ENCODE peak calls at places on chromosomes 7 and 10, in five cellular contexts. One of them, this sample, is unnamed.
A peak's percentile ranks its signal among the peaks of the same experiment; 100 is the strongest.

GRCh38 chr7:12069757-12070156 is 141.3 kb upstream of the TMEM106B start:
- DNase-seq in HCT116: no peak
- DNase-seq in K562: no peak
- DNase-seq in HepG2: no peak
- DNase-seq in SK-N-SH: no peak
- DNase-seq in this sample: no peak

GRCh38 chr7:28364082-28364481 is 48.2 kb upstream of the CREB5 start:
- DNase-seq in HCT116: no peak
- DNase-seq in K562: peak; percentile 23
- DNase-seq in HepG2: no peak
- DNase-seq in SK-N-SH: no peak
- DNase-seq in this sample: no peak

GRCh38 chr7:40884226-40884625 is 749.4 kb downstream of the SUGCT start:
- DNase-seq in HCT116: no peak
- DNase-seq in K562: no peak
- DNase-seq in HepG2: no peak
- DNase-seq in SK-N-SH: no peak
- DNase-seq in this sample: no peak

GRCh38 chr10:80405035-80405434 is 3.3 kb upstream of the PRXL2A start:
- DNase-seq in HCT116: no peak
- DNase-seq in K562: no peak
- DNase-seq in HepG2: no peak
- DNase-seq in SK-N-SH: no peak
- DNase-seq in this sample: no peak

GRCh38 chr10:51369903-51370302 is 295.6 kb downstream of the PRKG1 start:
- DNase-seq in HCT116: no peak
- DNase-seq in K562: no peak
- DNase-seq in HepG2: no peak
- DNase-seq in SK-N-SH: no peak
- DNase-seq in this sample: no peak

GRCh38 chr7:100465702-100466311 is 1.7 kb upstream of the SPACDR start:
- DNase-seq in HCT116: no peak
- DNase-seq in K562: peak; percentile 73
- DNase-seq in HepG2: peak; percentile 58
- DNase-seq in SK-N-SH: peak; percentile 98
- DNase-seq in this sample: no peak

GRCh38 chr10:71388736-71389310 is 7.9 kb upstream of the CDH23 start:
- DNase-seq in HCT116: no peak
- DNase-seq in K562: no peak
- DNase-seq in HepG2: no peak
- DNase-seq in SK-N-SH: no peak
- DNase-seq in this sample: no peak

GRCh38 chr7:44087914-44088838 is 5.8 kb upstream of the POLM start:
- DNase-seq in HCT116: no peak
- DNase-seq in K562: no peak
- DNase-seq in HepG2: no peak
- DNase-seq in SK-N-SH: peak; percentile 82
- DNase-seq in this sample: no peak

GRCh38 chr7:1136841-1137516 is 23.0 kb downstream of the ZFAND2A start:
- DNase-seq in HCT116: no peak
- DNase-seq in K562: no peak
- DNase-seq in HepG2: peak; percentile 38
- DNase-seq in SK-N-SH: peak; percentile 49
- DNase-seq in this sample: no peak

GRCh38 chr7:32958046-32959025 is 1.1 kb downstream of the FKBP9 start:
- DNase-seq in HCT116: no peak
- DNase-seq in K562: no peak
- DNase-seq in HepG2: peak; percentile 8
- DNase-seq in SK-N-SH: no peak
- DNase-seq in this sample: no peak

GRCh38 chr10:112969542-112969941 is 19.5 kb downstream of the TCF7L2 start:
- DNase-seq in HCT116: no peak
- DNase-seq in K562: no peak
- DNase-seq in HepG2: peak; percentile 81
- DNase-seq in SK-N-SH: no peak
- DNase-seq in this sample: no peak

GRCh38 chr10:44567471-44567870 is 182.6 kb upstream of the CXCL12 start:
- DNase-seq in HCT116: no peak
- DNase-seq in K562: no peak
- DNase-seq in HepG2: no peak
- DNase-seq in SK-N-SH: no peak
- DNase-seq in this sample: no peak

GRCh38 chr7:128915841-128916642 is 5.5 kb upstream of the KCP start:
- DNase-seq in HCT116: no peak
- DNase-seq in K562: no peak
- DNase-seq in HepG2: no peak
- DNase-seq in SK-N-SH: peak; percentile 23
- DNase-seq in this sample: no peak

GRCh38 chr10:96626795-96627194 is 40.0 kb upstream of the TM9SF3 start:
- DNase-seq in HCT116: no peak
- DNase-seq in K562: peak; percentile 20
- DNase-seq in HepG2: no peak
- DNase-seq in SK-N-SH: no peak
- DNase-seq in this sample: no peak

GRCh38 chr7:80729586-80730320 is 91.3 kb downstream of the CD36 start:
- DNase-seq in HCT116: no peak
- DNase-seq in K562: no peak
- DNase-seq in HepG2: no peak
- DNase-seq in SK-N-SH: no peak
- DNase-seq in this sample: no peak

GRCh38 chr10:124086787-124087671 is 6.4 kb downstream of the CHST15 start:
- DNase-seq in HCT116: no peak
- DNase-seq in K562: no peak
- DNase-seq in HepG2: no peak
- DNase-seq in SK-N-SH: peak; percentile 73
- DNase-seq in this sample: no peak

GRCh38 chr10:123278445-123278844 is 124.2 kb downstream of the BUB3 start:
- DNase-seq in HCT116: no peak
- DNase-seq in K562: no peak
- DNase-seq in HepG2: no peak
- DNase-seq in SK-N-SH: no peak
- DNase-seq in this sample: no peak

GRCh38 chr7:26156454-26157365 is 4.7 kb downstream of the NFE2L3 start:
- DNase-seq in HCT116: peak; percentile 28
- DNase-seq in K562: no peak
- DNase-seq in HepG2: peak; percentile 81
- DNase-seq in SK-N-SH: no peak
- DNase-seq in this sample: peak; percentile 84

GRCh38 chr10:78811174-78811573 is 257.6 kb upstream of the ZMIZ1 start:
- DNase-seq in HCT116: no peak
- DNase-seq in K562: no peak
- DNase-seq in HepG2: no peak
- DNase-seq in SK-N-SH: no peak
- DNase-seq in this sample: no peak

GRCh38 chr7:138935438-138936079 is 45.6 kb downstream of the KIAA1549 start:
- DNase-seq in HCT116: peak; percentile 55
- DNase-seq in K562: no peak
- DNase-seq in HepG2: no peak
- DNase-seq in SK-N-SH: peak; percentile 89
- DNase-seq in this sample: no peak

GRCh38 chr10:28878236-28878970 is 201.1 kb downstream of the BAMBI start:
- DNase-seq in HCT116: no peak
- DNase-seq in K562: peak; percentile 16
- DNase-seq in HepG2: no peak
- DNase-seq in SK-N-SH: no peak
- DNase-seq in this sample: no peak

GRCh38 chr10:68879628-68880027 is 21.5 kb upstream of the DDX50 start:
- DNase-seq in HCT116: no peak
- DNase-seq in K562: no peak
- DNase-seq in HepG2: no peak
- DNase-seq in SK-N-SH: no peak
- DNase-seq in this sample: no peak

GRCh38 chr10:68878463-68878862 is 22.7 kb upstream of the DDX50 start:
- DNase-seq in HCT116: no peak
- DNase-seq in K562: no peak
- DNase-seq in HepG2: peak; percentile 26
- DNase-seq in SK-N-SH: no peak
- DNase-seq in this sample: no peak

GRCh38 chr10:68876919-68877250 is 24.2 kb upstream of the DDX50 start:
- DNase-seq in HCT116: no peak
- DNase-seq in K562: no peak
- DNase-seq in HepG2: no peak
- DNase-seq in SK-N-SH: no peak
- DNase-seq in this sample: no peak

GRCh38 chr10:68877482-68877881 is 23.6 kb upstream of the DDX50 start:
- DNase-seq in HCT116: no peak
- DNase-seq in K562: no peak
- DNase-seq in HepG2: no peak
- DNase-seq in SK-N-SH: no peak
- DNase-seq in this sample: no peak

GRCh38 chr10:68876246-68876918 is 24.7 kb upstream of the DDX50 start:
- DNase-seq in HCT116: no peak
- DNase-seq in K562: no peak
- DNase-seq in HepG2: peak; percentile 96
- DNase-seq in SK-N-SH: no peak
- DNase-seq in this sample: no peak
- TF ChIP-seq ZBTB33 in HCT116: no peak
- TF ChIP-seq ZBTB33 in K562: no peak
- TF ChIP-seq ZBTB33 in HepG2: peak; percentile 62
- TF ChIP-seq ZBTB33 in SK-N-SH: no peak
- TF ChIP-seq ZBTB33 in this sample: no peak

GRCh38 chr10:52443419-52444388 is 129.6 kb downstream of the DKK1 start:
- DNase-seq in HCT116: peak; percentile 57
- DNase-seq in K562: no peak
- DNase-seq in HepG2: peak; percentile 13
- DNase-seq in SK-N-SH: no peak
- DNase-seq in this sample: no peak
- TF ChIP-seq ZBTB33 in HCT116: no peak
- TF ChIP-seq ZBTB33 in K562: no peak
- TF ChIP-seq ZBTB33 in HepG2: no peak
- TF ChIP-seq ZBTB33 in SK-N-SH: no peak
- TF ChIP-seq ZBTB33 in this sample: no peak

DNA sequence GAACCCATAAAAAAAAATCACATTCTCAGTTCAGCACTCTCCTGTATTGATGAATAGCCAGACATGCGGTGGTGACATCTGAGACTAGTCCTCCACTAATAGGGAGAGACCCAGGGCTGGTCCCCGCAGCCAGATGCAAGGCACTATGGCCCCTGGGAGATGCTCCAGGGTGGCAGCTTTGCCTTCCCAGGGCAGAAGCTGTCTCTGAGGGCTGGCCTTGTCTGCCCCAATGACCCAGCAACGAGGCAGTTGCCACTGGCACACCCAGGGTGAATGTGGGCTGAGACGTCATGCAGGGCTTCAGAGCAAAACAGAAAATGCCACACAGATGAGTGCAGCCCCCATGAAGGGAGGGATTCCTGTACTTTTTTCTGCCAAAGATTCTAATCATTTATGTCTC is 50.1 kb upstream of the GDF10 start:
- DNase-seq in HCT116: no peak
- DNase-seq in K562: no peak
- DNase-seq in HepG2: no peak
- DNase-seq in SK-N-SH: no peak
- DNase-seq in this sample: no peak
- TF ChIP-seq ZBTB33 in HCT116: no peak
- TF ChIP-seq ZBTB33 in K562: no peak
- TF ChIP-seq ZBTB33 in HepG2: no peak
- TF ChIP-seq ZBTB33 in SK-N-SH: no peak
- TF ChIP-seq ZBTB33 in this sample: no peak

GRCh38 chr7:77697535-77697831 is 1.2 kb downstream of the RSBN1L start:
- DNase-seq in HCT116: no peak
- DNase-seq in K562: no peak
- DNase-seq in HepG2: no peak
- DNase-seq in SK-N-SH: peak; percentile 64
- DNase-seq in this sample: no peak
- TF ChIP-seq ZBTB33 in HCT116: no peak
- TF ChIP-seq ZBTB33 in K562: no peak
- TF ChIP-seq ZBTB33 in HepG2: no peak
- TF ChIP-seq ZBTB33 in SK-N-SH: no peak
- TF ChIP-seq ZBTB33 in this sample: no peak

GRCh38 chr7:55066938-55067337 is 48.1 kb downstream of the EGFR start:
- DNase-seq in HCT116: no peak
- DNase-seq in K562: no peak
- DNase-seq in HepG2: no peak
- DNase-seq in SK-N-SH: no peak
- DNase-seq in this sample: no peak

GRCh38 chr7:55066479-55066878 is 47.7 kb downstream of the EGFR start:
- DNase-seq in HCT116: no peak
- DNase-seq in K562: no peak
- DNase-seq in HepG2: peak; percentile 50
- DNase-seq in SK-N-SH: no peak
- DNase-seq in this sample: no peak

GRCh38 chr7:55065079-55065478 is 46.3 kb downstream of the EGFR start:
- DNase-seq in HCT116: peak; percentile 83
- DNase-seq in K562: no peak
- DNase-seq in HepG2: no peak
- DNase-seq in SK-N-SH: no peak
- DNase-seq in this sample: peak; percentile 31

GRCh38 chr7:55063633-55064032 is 44.8 kb downstream of the EGFR start:
- DNase-seq in HCT116: no peak
- DNase-seq in K562: no peak
- DNase-seq in HepG2: no peak
- DNase-seq in SK-N-SH: no peak
- DNase-seq in this sample: no peak

DNA sequence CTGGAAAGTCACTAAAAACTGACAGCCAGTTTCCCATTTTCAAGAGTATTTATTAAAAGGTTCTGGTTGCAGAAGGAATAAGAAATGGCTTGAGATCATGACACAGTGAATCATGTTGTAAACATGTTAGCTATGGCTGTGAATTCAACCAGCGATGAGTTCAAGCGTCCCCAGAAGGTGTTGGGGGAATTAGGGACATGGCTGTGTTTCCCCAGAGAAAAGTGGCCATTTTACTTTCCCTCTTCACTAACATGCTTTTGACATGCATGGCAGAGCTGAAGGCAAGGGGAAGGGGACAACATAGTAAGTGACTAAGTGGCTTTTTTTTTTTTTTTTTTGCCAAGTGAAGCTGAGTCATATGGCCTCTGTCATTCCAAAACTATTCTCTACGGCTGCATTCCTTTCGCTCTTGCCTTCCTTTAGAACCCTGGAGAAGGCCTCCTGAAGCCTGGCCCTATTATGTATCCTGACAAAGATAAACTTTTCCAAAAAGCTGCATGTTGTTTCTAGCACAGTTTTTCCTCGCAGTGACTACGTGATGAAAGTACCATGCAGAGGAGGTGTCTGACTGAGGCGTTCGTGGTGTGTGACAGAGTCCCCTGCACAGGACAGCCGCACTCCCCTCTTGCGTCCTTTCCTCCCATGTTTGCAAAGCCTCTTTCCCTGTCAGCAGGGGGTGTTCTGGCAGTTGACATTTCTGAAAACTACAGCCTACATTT is 46.9 kb downstream of the EGFR start:
- DNase-seq in HCT116: peak; percentile 83
- DNase-seq in K562: no peak
- DNase-seq in HepG2: peak; percentile 82
- DNase-seq in SK-N-SH: no peak
- DNase-seq in this sample: peak; percentile 38
- TF ChIP-seq ZBTB33 in HCT116: no peak
- TF ChIP-seq ZBTB33 in K562: no peak
- TF ChIP-seq ZBTB33 in HepG2: no peak
- TF ChIP-seq ZBTB33 in SK-N-SH: peak; percentile 44
- TF ChIP-seq ZBTB33 in this sample: no peak